ENCODE peak calls at places on chromosomes 11 and 22, in six cellular contexts. V is T-helper 17 cell, Y is progenitor cell of endocrine pancreas, I is EL, K is MV-4-11, D is brain microvascular endothelial cell. N is an unnamed sample.

GRCh38 chr11:116840224-116840745 is 2.9 kb upstream of the APOA1 start:
- DNase-seq in D (no peak), K (peak), Y (no peak), I (peak), V (no peak), N (no peak)

GRCh38 chr22:23242473-23243001 is 62.2 kb downstream of the BCR start:
- DNase-seq in D (peak), Y (no peak), I (peak), K (no peak), V (no peak), N (no peak)

GRCh38 chr11:96263361-96263763 is 79.6 kb downstream of the MAML2 start:
- DNase-seq in V (no peak), I (peak), K (peak), D (no peak), Y (no peak), N (peak)

GRCh38 chr11:68839953-68840641 is 1.6 kb downstream of the CPT1A start:
- DNase-seq in V (no peak), Y (no peak), D (no peak), I (peak), K (peak), N (peak)

GRCh38 chr22:22767876-22768602 is 119.6 kb upstream of the IGLL5 start:
- DNase-seq in Y (no peak), D (no peak), V (no peak), I (no peak), K (no peak), N (no peak)

GRCh38 chr11:118175600-118176399 is 639 bp downstream of the SCN2B start:
- DNase-seq in I (no peak), V (no peak), D (no peak), K (no peak), Y (no peak), N (no peak)

GRCh38 chr11:122414406-122415018 is 241.0 kb upstream of the UBASH3B start:
- DNase-seq in V (no peak), K (no peak), D (no peak), I (no peak), Y (no peak), N (no peak)

GRCh38 chr11:72848846-72849466 is 34.7 kb downstream of the ATG16L2 start:
- DNase-seq in D (no peak), Y (no peak), V (no peak), I (no peak), K (peak), N (peak)

GRCh38 chr22:50105529-50106100 is 15.8 kb downstream of the MOV10L1 start:
- DNase-seq in D (peak), I (peak), Y (no peak), V (no peak), K (no peak), N (peak)

GRCh38 chr11:104146421-104146820 is 17.5 kb downstream of the PDGFD start:
- DNase-seq in D (no peak), V (no peak), K (no peak), I (no peak), Y (no peak), N (peak)

GRCh38 chr11:122137081-122137793 is 21.2 kb upstream of the BLID start:
- DNase-seq in V (no peak), D (peak), I (peak), Y (no peak), K (no peak), N (peak)

GRCh38 chr11:66076561-66076960 is 6.5 kb downstream of the PACS1 start:
- DNase-seq in D (no peak), I (peak), Y (no peak), V (no peak), K (no peak), N (peak)

GRCh38 chr11:102220728-102221467 is 96.4 kb upstream of the BIRC3 start:
- DNase-seq in K (no peak), V (no peak), Y (no peak), D (peak), I (peak), N (peak)

GRCh38 chr11:78045851-78046485 is 17.7 kb upstream of the THRSP start:
- DNase-seq in K (peak), I (peak), Y (peak), D (peak), V (peak), N (peak)

GRCh38 chr11:80727315-80727714 is 1286.5 kb upstream of the TENM4 start:
- DNase-seq in Y (no peak), V (no peak), I (no peak), K (no peak), D (peak), N (peak)

GRCh38 chr11:114956565-114956964 is 278.2 kb downstream of the NXPE2 start:
- DNase-seq in V (no peak), D (no peak), I (no peak), Y (no peak), K (no peak), N (no peak)

GRCh38 chr11:107689317-107690202 is 22.3 kb downstream of the SLN start:
- DNase-seq in I (peak), D (peak), V (no peak), Y (peak), K (peak), N (peak)

GRCh38 chr22:28395920-28396447 is 283.7 kb downstream of the TTC28 start:
- DNase-seq in I (peak), K (peak), V (no peak), D (no peak), Y (no peak), N (peak)

GRCh38 chr22:44721206-44721605 is 19.2 kb downstream of the PRR5 start:
- DNase-seq in K (peak), V (no peak), D (no peak), Y (no peak), I (no peak), N (no peak)

GRCh38 chr22:29727248-29727551 is 7.4 kb downstream of the CABP7 start:
- DNase-seq in I (peak), K (peak), Y (no peak), D (no peak), V (no peak), N (no peak)

GRCh38 chr11:1161410-1162152 is 3.8 kb downstream of the MUC5AC start:
- DNase-seq in V (no peak), K (no peak), I (no peak), D (no peak), Y (no peak), N (no peak)

GRCh38 chr22:46416537-46417267 is 81.2 kb downstream of the TRMU start:
- DNase-seq in I (no peak), V (no peak), D (no peak), Y (no peak), K (no peak), N (peak)

GRCh38 chr11:123560001-123560400 is 94.4 kb downstream of the SCN3B start:
- DNase-seq in Y (no peak), K (peak), V (no peak), D (peak), I (peak), N (peak)

GRCh38 chr22:45441158-45441557 is 27.7 kb downstream of the RIBC2 start:
- DNase-seq in V (no peak), Y (peak), I (peak), K (peak), D (peak), N (peak)

GRCh38 chr22:38963872-38964271 is 6.5 kb downstream of the APOBEC3A start:
- DNase-seq in K (no peak), D (no peak), I (no peak), V (no peak), Y (no peak), N (no peak)

GRCh38 chr11:12807621-12808020 is 133.4 kb downstream of the TEAD1 start:
- DNase-seq in D (no peak), K (no peak), V (no peak), I (no peak), Y (no peak), N (no peak)

N was measured in fibroblast of lung.